ENCODE peak calls at places on chromosomes 7 and 10, in four cellular contexts. One of them, this sample, is unnamed.
A peak's percentile ranks its signal among the peaks of the same experiment; 100 is the strongest.

GRCh38 chr10:114616103-114616502 is 42.0 kb downstream of the ABLIM1 start:
- DNase-seq in trophoblast cell: no peak
- DNase-seq in mesendoderm: no peak
- DNase-seq in neuronal stem cell: no peak
- DNase-seq in this sample: no peak

GRCh38 chr10:92690211-92691041 is 671 bp downstream of the HHEX start:
- DNase-seq in neuronal stem cell: peak; percentile 29
- DNase-seq in trophoblast cell: peak; percentile 24
- DNase-seq in mesendoderm: peak; percentile 51
- DNase-seq in this sample: peak; percentile 84

GRCh38 chr10:29426420-29426819 is 137.6 kb downstream of the LYZL1 start:
- DNase-seq in trophoblast cell: no peak
- DNase-seq in mesendoderm: no peak
- DNase-seq in neuronal stem cell: no peak
- DNase-seq in this sample: no peak

GRCh38 chr7:17863095-17863814 is 77.0 kb downstream of the SNX13 start:
- DNase-seq in trophoblast cell: peak; percentile 44
- DNase-seq in neuronal stem cell: no peak
- DNase-seq in mesendoderm: no peak
- DNase-seq in this sample: no peak

GRCh38 chr10:54837479-54837878 is 36.4 kb upstream of the PCDH15 start:
- DNase-seq in neuronal stem cell: no peak
- DNase-seq in trophoblast cell: no peak
- DNase-seq in mesendoderm: no peak
- DNase-seq in this sample: no peak

GRCh38 chr7:20213378-20213777 is 3.8 kb downstream of the MACC1 start:
- DNase-seq in trophoblast cell: no peak
- DNase-seq in neuronal stem cell: no peak
- DNase-seq in mesendoderm: no peak
- DNase-seq in this sample: no peak

GRCh38 chr7:4189151-4189570 is 492.9 kb upstream of the FOXK1 start:
- DNase-seq in trophoblast cell: peak; percentile 63
- DNase-seq in neuronal stem cell: no peak
- DNase-seq in mesendoderm: no peak
- DNase-seq in this sample: peak; percentile 67

GRCh38 chr7:29285861-29286260 is 91.3 kb downstream of the CHN2 start:
- DNase-seq in neuronal stem cell: no peak
- DNase-seq in mesendoderm: no peak
- DNase-seq in trophoblast cell: no peak
- DNase-seq in this sample: no peak

GRCh38 chr10:28910960-28911359 is 233.6 kb downstream of the BAMBI start:
- DNase-seq in trophoblast cell: no peak
- DNase-seq in mesendoderm: no peak
- DNase-seq in neuronal stem cell: no peak
- DNase-seq in this sample: peak; percentile 45

GRCh38 chr7:89334785-89335184 is 539.2 kb upstream of the TEX47 start:
- DNase-seq in trophoblast cell: no peak
- DNase-seq in neuronal stem cell: no peak
- DNase-seq in mesendoderm: peak; percentile 20
- DNase-seq in this sample: no peak

GRCh38 chr10:101952196-101952595 is 103.8 kb downstream of the ARMH3 start:
- DNase-seq in neuronal stem cell: no peak
- DNase-seq in trophoblast cell: no peak
- DNase-seq in mesendoderm: no peak
- DNase-seq in this sample: no peak

GRCh38 chr7:97024209-97025129 is at the start of gene DLX5:
- DNase-seq in trophoblast cell: peak; percentile 77
- DNase-seq in mesendoderm: peak; percentile 83
- DNase-seq in neuronal stem cell: peak; percentile 67
- DNase-seq in this sample: no peak

GRCh38 chr7:131895541-131896173 is 339.2 kb upstream of the PODXL start:
- DNase-seq in trophoblast cell: no peak
- DNase-seq in mesendoderm: peak; percentile 64
- DNase-seq in neuronal stem cell: no peak
- DNase-seq in this sample: peak; percentile 77

GRCh38 chr7:132428247-132428919 is 147.9 kb downstream of the PLXNA4 start:
- DNase-seq in trophoblast cell: no peak
- DNase-seq in neuronal stem cell: no peak
- DNase-seq in mesendoderm: no peak
- DNase-seq in this sample: no peak

GRCh38 chr10:21524526-21525366 is 736 bp downstream of the SKIDA1 start:
- DNase-seq in trophoblast cell: no peak
- DNase-seq in neuronal stem cell: no peak
- DNase-seq in mesendoderm: peak; percentile 72
- DNase-seq in this sample: peak; percentile 82

GRCh38 chr10:45418859-45419672 is 45.0 kb downstream of the ALOX5 start:
- DNase-seq in neuronal stem cell: peak; percentile 68
- DNase-seq in mesendoderm: peak; percentile 89
- DNase-seq in trophoblast cell: peak; percentile 26
- DNase-seq in this sample: peak; percentile 66

GRCh38 chr7:100369105-100369504 is 4.2 kb upstream of the PILRA start:
- DNase-seq in neuronal stem cell: no peak
- DNase-seq in trophoblast cell: peak; percentile 46
- DNase-seq in mesendoderm: no peak
- DNase-seq in this sample: no peak

GRCh38 chr10:103990170-103990930 is 23.4 kb downstream of the SLK start:
- DNase-seq in trophoblast cell: no peak
- DNase-seq in mesendoderm: no peak
- DNase-seq in neuronal stem cell: no peak
- DNase-seq in this sample: no peak

GRCh38 chr7:11212080-11212711 is 238.5 kb downstream of the PHF14 start:
- DNase-seq in trophoblast cell: peak; percentile 27
- DNase-seq in mesendoderm: peak; percentile 75
- DNase-seq in neuronal stem cell: peak; percentile 61
- DNase-seq in this sample: peak; percentile 85

GRCh38 chr7:149771696-149772235 is 1.6 kb downstream of the ZNF467 start:
- DNase-seq in trophoblast cell: peak; percentile 79
- DNase-seq in neuronal stem cell: peak; percentile 95
- DNase-seq in mesendoderm: peak; percentile 95
- DNase-seq in this sample: peak; percentile 97

GRCh38 chr10:91944880-91945630 is 21.5 kb downstream of the BTAF1 start:
- DNase-seq in trophoblast cell: no peak
- DNase-seq in neuronal stem cell: no peak
- DNase-seq in mesendoderm: no peak
- DNase-seq in this sample: peak; percentile 35

GRCh38 chr10:7846591-7846990 is 28.3 kb downstream of the TAF3 start:
- DNase-seq in mesendoderm: no peak
- DNase-seq in trophoblast cell: no peak
- DNase-seq in neuronal stem cell: no peak
- DNase-seq in this sample: no peak

GRCh38 chr10:105774351-105774750 is 1133.3 kb downstream of the SORCS3 start:
- DNase-seq in mesendoderm: no peak
- DNase-seq in trophoblast cell: no peak
- DNase-seq in neuronal stem cell: no peak
- DNase-seq in this sample: no peak

GRCh38 chr7:98165827-98166667 is 45.2 kb upstream of the BHLHA15 start:
- DNase-seq in trophoblast cell: peak; percentile 56
- DNase-seq in neuronal stem cell: peak; percentile 12
- DNase-seq in mesendoderm: peak; percentile 62
- DNase-seq in this sample: peak; percentile 24

GRCh38 chr7:47609803-47610452 is 28.0 kb upstream of the TNS3 start:
- DNase-seq in neuronal stem cell: no peak
- DNase-seq in mesendoderm: no peak
- DNase-seq in trophoblast cell: no peak
- DNase-seq in this sample: peak; percentile 84

GRCh38 chr10:79378647-79379511 is 31.6 kb downstream of the PPIF start:
- DNase-seq in trophoblast cell: no peak
- DNase-seq in neuronal stem cell: no peak
- DNase-seq in mesendoderm: no peak
- DNase-seq in this sample: no peak
- H2BK120ac ChIP-seq in trophoblast cell: no peak overlapping the region
- H2BK120ac ChIP-seq in neuronal stem cell: no peak overlapping the region
- H2BK120ac ChIP-seq in mesendoderm: no peak overlapping the region
- H2BK120ac ChIP-seq in this sample: no peak overlapping the region

GRCh38 chr10:95820363-95820762 is 64.4 kb downstream of the ENTPD1 start:
- DNase-seq in mesendoderm: no peak
- DNase-seq in trophoblast cell: no peak
- DNase-seq in neuronal stem cell: no peak
- DNase-seq in this sample: no peak

GRCh38 chr10:95818010-95818409 is 62.0 kb downstream of the ENTPD1 start:
- DNase-seq in trophoblast cell: no peak
- DNase-seq in neuronal stem cell: no peak
- DNase-seq in mesendoderm: no peak
- DNase-seq in this sample: no peak

GRCh38 chr10:95818663-95819062 is 62.7 kb downstream of the ENTPD1 start:
- DNase-seq in neuronal stem cell: no peak
- DNase-seq in trophoblast cell: no peak
- DNase-seq in mesendoderm: peak; percentile 48
- DNase-seq in this sample: peak; percentile 87

GRCh38 chr10:95821766-95822165 is 65.8 kb downstream of the ENTPD1 start:
- DNase-seq in neuronal stem cell: no peak
- DNase-seq in mesendoderm: no peak
- DNase-seq in trophoblast cell: no peak
- DNase-seq in this sample: no peak

DNA sequence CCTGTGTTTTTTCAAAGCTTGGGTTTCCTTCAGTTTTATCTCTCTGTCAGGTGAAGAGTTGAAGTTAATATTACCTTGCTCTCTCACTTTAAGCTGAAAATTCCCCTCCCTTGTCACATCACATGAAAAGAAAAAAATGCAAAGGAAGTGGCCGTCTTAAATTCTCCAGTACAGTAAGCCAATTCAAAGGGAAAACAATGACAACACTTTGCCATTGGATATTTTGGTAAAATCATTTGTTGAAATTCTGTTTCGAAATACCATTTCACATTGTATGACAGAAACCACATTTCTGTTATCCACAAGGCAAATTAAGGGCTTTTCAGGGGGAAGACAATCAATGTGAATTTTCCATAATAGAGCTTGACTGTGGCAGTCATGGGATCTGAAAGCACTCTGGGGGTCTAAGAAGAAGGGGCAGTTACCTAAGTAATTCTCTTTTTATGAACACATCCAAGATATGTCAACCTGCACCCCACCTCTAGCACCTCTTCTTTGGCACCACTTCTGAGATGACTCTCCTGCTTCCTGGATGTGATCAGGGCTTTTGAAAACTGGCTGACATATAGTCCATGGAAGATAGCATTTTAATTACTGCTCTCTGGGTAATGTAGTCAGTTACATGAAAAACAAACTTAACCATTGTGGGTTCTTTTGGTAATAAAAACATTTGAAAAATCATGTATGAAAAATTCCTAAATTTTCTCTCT is 63.8 kb downstream of the ENTPD1 start:
- DNase-seq in mesendoderm: no peak
- DNase-seq in neuronal stem cell: no peak
- DNase-seq in trophoblast cell: no peak
- DNase-seq in this sample: no peak
- H3K4ac ChIP-seq in mesendoderm: no peak overlapping the region
- H3K4ac ChIP-seq in neuronal stem cell: no peak overlapping the region
- H3K4ac ChIP-seq in trophoblast cell: no peak overlapping the region
- H3K4ac ChIP-seq in this sample: no peak overlapping the region

GRCh38 chr7:92668564-92668963 is 78.4 kb upstream of the FAM133B start:
- DNase-seq in trophoblast cell: no peak
- DNase-seq in neuronal stem cell: no peak
- DNase-seq in mesendoderm: no peak
- DNase-seq in this sample: no peak
- H3K23ac ChIP-seq in trophoblast cell: no peak overlapping the region
- H3K23ac ChIP-seq in neuronal stem cell: no peak overlapping the region
- H3K23ac ChIP-seq in mesendoderm: no peak overlapping the region
- H3K23ac ChIP-seq in this sample: no peak overlapping the region

DNA sequence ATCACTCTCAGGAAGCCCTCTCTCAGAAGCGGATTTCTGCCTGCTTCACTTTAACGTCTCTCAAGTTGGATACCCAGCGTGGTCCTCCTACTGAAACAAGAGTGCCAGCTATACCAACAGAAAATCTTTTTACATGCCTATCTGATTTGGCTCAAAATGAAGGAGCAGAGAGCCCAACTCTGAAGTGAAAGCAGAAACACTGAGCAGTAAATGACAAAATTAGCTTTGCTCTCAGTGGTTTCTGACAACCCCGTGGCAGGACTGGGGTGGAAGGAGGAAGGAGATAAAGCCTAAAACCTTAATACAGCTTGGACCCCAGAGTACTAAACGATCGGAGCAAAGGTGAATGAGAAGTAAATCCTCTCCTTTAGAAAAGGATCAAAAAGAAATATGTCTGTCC is 25.1 kb upstream of the GPR37 start:
- DNase-seq in neuronal stem cell: no peak
- DNase-seq in trophoblast cell: no peak
- DNase-seq in mesendoderm: no peak
- DNase-seq in this sample: no peak
- H2BK120ac ChIP-seq in neuronal stem cell: no peak overlapping the region
- H2BK120ac ChIP-seq in trophoblast cell: peak overlapping the region; percentile 93
- H2BK120ac ChIP-seq in mesendoderm: no peak overlapping the region
- H2BK120ac ChIP-seq in this sample: no peak overlapping the region

DNA sequence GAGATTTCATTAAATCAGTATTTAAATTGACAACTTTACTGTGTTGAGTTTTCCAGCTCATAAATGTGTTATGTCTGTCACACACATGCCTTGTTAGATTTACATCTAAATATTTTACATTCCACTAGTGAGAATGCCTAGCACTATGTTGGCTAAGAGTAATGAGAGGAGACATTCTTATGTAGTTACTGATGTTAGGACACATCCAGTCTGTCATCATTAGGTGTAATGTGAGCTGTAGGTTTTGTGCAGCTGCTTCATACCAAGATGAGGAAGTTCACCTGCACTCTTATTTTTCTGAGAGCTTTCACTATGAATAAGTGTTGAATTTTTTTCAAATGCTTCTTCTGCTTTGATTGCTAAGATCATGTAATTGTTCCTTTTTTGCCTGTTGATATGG is 218.0 kb upstream of the IGFBP3 start:
- DNase-seq in trophoblast cell: peak; percentile 69
- DNase-seq in neuronal stem cell: no peak
- DNase-seq in mesendoderm: peak; percentile 85
- DNase-seq in this sample: peak; percentile 48
- H3K4ac ChIP-seq in trophoblast cell: no peak overlapping the region
- H3K4ac ChIP-seq in neuronal stem cell: no peak overlapping the region
- H3K4ac ChIP-seq in mesendoderm: no peak overlapping the region
- H3K4ac ChIP-seq in this sample: no peak overlapping the region

DNA sequence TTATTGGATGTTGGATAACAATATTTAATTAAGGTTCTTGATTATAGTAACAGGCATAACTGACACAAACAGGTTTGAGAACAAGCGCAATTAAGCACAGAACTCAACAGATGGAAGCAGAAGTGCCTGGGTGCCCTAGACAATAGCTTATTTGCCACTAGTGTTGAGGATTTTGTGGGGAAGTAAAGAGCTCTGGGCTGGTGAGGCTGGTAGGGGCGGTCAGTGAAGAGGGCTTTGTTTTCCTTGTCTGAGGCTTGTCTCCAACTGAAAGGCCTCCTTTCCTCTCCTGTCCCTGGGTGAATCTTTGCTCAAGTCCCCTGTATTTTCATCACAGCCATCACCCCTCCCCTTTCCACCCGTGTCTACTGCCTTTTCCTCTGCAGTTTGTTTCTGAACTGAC is 104.6 kb downstream of the KAT6B start:
- DNase-seq in trophoblast cell: no peak
- DNase-seq in neuronal stem cell: no peak
- DNase-seq in mesendoderm: no peak
- DNase-seq in this sample: no peak
- H3K23ac ChIP-seq in trophoblast cell: no peak overlapping the region
- H3K23ac ChIP-seq in neuronal stem cell: no peak overlapping the region
- H3K23ac ChIP-seq in mesendoderm: no peak overlapping the region
- H3K23ac ChIP-seq in this sample: no peak overlapping the region

GRCh38 chr10:88270061-88270808 is 312.9 kb downstream of the RNLS start:
- DNase-seq in trophoblast cell: no peak
- DNase-seq in neuronal stem cell: no peak
- DNase-seq in mesendoderm: no peak
- DNase-seq in this sample: peak; percentile 11
- H2BK120ac ChIP-seq in trophoblast cell: no peak overlapping the region
- H2BK120ac ChIP-seq in neuronal stem cell: no peak overlapping the region
- H2BK120ac ChIP-seq in mesendoderm: no peak overlapping the region
- H2BK120ac ChIP-seq in this sample: no peak overlapping the region

This sample was measured in mesenchymal stem cell.